ENCODE peak calls at places on chromosomes 12 and 14, in seven cellular contexts. C, M, W, R, S, J and F are unnamed samples.

GRCh38 chr12:20404576-20405346 is 36.4 kb downstream of the PDE3A start:
- DNase-seq in C (no peak), M (no peak), W (no peak), R (no peak), S (no peak), J (peak), F (no peak)

GRCh38 chr14:71311061-71311460 is 403.8 kb downstream of the PCNX1 start:
- DNase-seq in C (peak), M (no peak), W (no peak), R (no peak), S (no peak), J (no peak), F (no peak)

GRCh38 chr12:24200013-24200412 is 250.5 kb upstream of the SOX5 start:
- DNase-seq in C (no peak), M (no peak), W (no peak), R (no peak), S (no peak), J (no peak), F (no peak)

GRCh38 chr12:55002355-55002754 is 17.4 kb upstream of the NEUROD4 start:
- DNase-seq in C (no peak), M (no peak), W (no peak), R (no peak), S (no peak), J (no peak), F (no peak)

GRCh38 chr12:50211392-50212070 is 44.4 kb upstream of the CERS5 start:
- DNase-seq in C (no peak), M (no peak), W (no peak), R (no peak), S (no peak), J (no peak), F (no peak)

GRCh38 chr12:111557271-111558106 is 41.6 kb downstream of the ATXN2 start:
- DNase-seq in C (no peak), M (no peak), W (no peak), R (no peak), S (no peak), J (no peak), F (no peak)

GRCh38 chr12:41743835-41744234 is 400.8 kb downstream of the GXYLT1 start:
- DNase-seq in C (no peak), M (no peak), W (no peak), R (no peak), S (no peak), J (no peak), F (no peak)

GRCh38 chr14:105023144-105023543 is 2.3 kb upstream of the CDCA4 start:
- DNase-seq in C (no peak), M (no peak), W (no peak), R (no peak), S (no peak), J (no peak), F (no peak)

GRCh38 chr12:113488322-113488721 is 16.7 kb upstream of the LHX5 start:
- DNase-seq in C (no peak), M (no peak), W (no peak), R (no peak), S (no peak), J (no peak), F (no peak)

GRCh38 chr12:85805654-85806053 is 30.6 kb downstream of the RASSF9 start:
- DNase-seq in C (no peak), M (no peak), W (no peak), R (no peak), S (no peak), J (no peak), F (no peak)

GRCh38 chr12:133081408-133081806 is 684 bp downstream of the ZNF140 start:
- DNase-seq in C (no peak), M (peak), W (no peak), R (no peak), S (no peak), J (no peak), F (no peak)

GRCh38 chr12:131688131-131688844 is 22.6 kb upstream of the SFSWAP start:
- DNase-seq in C (no peak), M (no peak), W (no peak), R (no peak), S (no peak), J (no peak), F (no peak)

GRCh38 chr12:98180603-98181002 is 334.8 kb upstream of the TMPO start:
- DNase-seq in C (no peak), M (no peak), W (no peak), R (no peak), S (no peak), J (no peak), F (no peak)

GRCh38 chr12:59283012-59283411 is 312.8 kb upstream of the SLC16A7 start:
- DNase-seq in C (no peak), M (no peak), W (no peak), R (no peak), S (no peak), J (no peak), F (no peak)

GRCh38 chr12:65497645-65498044 is 219.2 kb downstream of the MSRB3 start:
- DNase-seq in C (no peak), M (no peak), W (no peak), R (no peak), S (no peak), J (no peak), F (no peak)

GRCh38 chr14:38336298-38336697 is 80.4 kb upstream of the CLEC14A start:
- DNase-seq in C (no peak), M (no peak), W (no peak), R (no peak), S (no peak), J (no peak), F (no peak)

GRCh38 chr14:89509891-89510290 is 92.9 kb upstream of the FOXN3 start:
- DNase-seq in C (no peak), M (no peak), W (no peak), R (no peak), S (no peak), J (no peak), F (no peak)

GRCh38 chr12:47903927-47904646 is 707 bp downstream of the VDR start:
- DNase-seq in C (peak), M (peak), W (no peak), R (peak), S (no peak), J (peak), F (peak)

GRCh38 chr12:71135812-71136176 is 22.0 kb downstream of the TSPAN8 start:
- DNase-seq in C (no peak), M (no peak), W (no peak), R (no peak), S (no peak), J (no peak), F (no peak)

GRCh38 chr14:47988175-47988574 is 312.8 kb upstream of the MDGA2 start:
- DNase-seq in C (no peak), M (no peak), W (no peak), R (no peak), S (no peak), J (no peak), F (no peak)